ENCODE peak calls at places on chromosome 9, in ten cellular contexts. K is fibroblast of villous mesenchyme; J is HCT116; P is coronary artery; Q is thyroid gland; D is CD4-positive, alpha-beta T cell; T is chondrocyte; U is fibroblast of lung; N is transverse colon; W is mesothelial cell of epicardium. E is an unnamed sample.

GRCh38 chr9:77892171-77892570 is 139.4 kb downstream of the GNAQ start:
- DNase-seq in Q (no peak), N (no peak), D (no peak), T (no peak), W (no peak), J (no peak), K (no peak), U (no peak), P (no peak), E (peak)

GRCh38 chr9:126275386-126276001 is 51.1 kb upstream of the MVB12B start:
- DNase-seq in Q (peak), N (no peak), U (peak), P (no peak), D (no peak), J (no peak), W (no peak), K (no peak), T (no peak), E (no peak)

GRCh38 chr9:122213589-122214413 is 15.0 kb downstream of the LHX6 start:
- DNase-seq in J (peak), W (peak), P (no peak), N (peak), T (no peak), U (no peak), K (peak), Q (peak), D (peak), E (no peak)

GRCh38 chr9:108002296-108003056 is 512.9 kb upstream of the KLF4 start:
- DNase-seq in P (no peak), Q (no peak), J (peak), D (no peak), N (peak), U (no peak), T (no peak), W (no peak), K (peak), E (no peak)

GRCh38 chr9:85483214-85483613 is 258.5 kb downstream of the AGTPBP1 start:
- DNase-seq in D (no peak), K (no peak), P (no peak), J (peak), N (no peak), T (no peak), U (no peak), W (no peak), Q (no peak), E (no peak)

GRCh38 chr9:113628621-113629020 is 165.1 kb downstream of the RGS3 start:
- DNase-seq in W (no peak), N (no peak), U (no peak), D (no peak), K (no peak), T (no peak), Q (no peak), P (no peak), J (no peak), E (no peak)

GRCh38 chr9:33465596-33466564 is 7.8 kb downstream of the NOL6 start:
- DNase-seq in Q (no peak), D (no peak), J (no peak), T (peak), U (no peak), N (no peak), P (no peak), K (no peak), W (no peak), E (no peak)

GRCh38 chr9:94643176-94643575 is 3.9 kb upstream of the FBP1 start:
- DNase-seq in W (no peak), D (no peak), K (no peak), P (no peak), T (no peak), J (no peak), N (no peak), Q (no peak), U (no peak), E (no peak)

GRCh38 chr9:36964791-36965190 is 69.3 kb downstream of the PAX5 start:
- DNase-seq in K (no peak), U (no peak), N (no peak), T (no peak), P (no peak), Q (no peak), J (no peak), D (no peak), W (no peak), E (no peak)

GRCh38 chr9:129479217-129480011 is 141.5 kb downstream of the C9orf50 start:
- DNase-seq in N (no peak), T (no peak), K (no peak), Q (no peak), J (no peak), P (no peak), W (no peak), U (no peak), D (no peak), E (no peak)

GRCh38 chr9:123389698-123390097 is 33.7 kb downstream of the CRB2 start:
- DNase-seq in U (no peak), N (no peak), W (no peak), K (no peak), Q (no peak), J (no peak), D (no peak), T (no peak), P (no peak), E (no peak)

GRCh38 chr9:92647671-92648446 is 22.1 kb downstream of the IPPK start:
- DNase-seq in K (no peak), J (no peak), P (peak), D (no peak), U (no peak), T (no peak), Q (no peak), W (no peak), N (no peak), E (no peak)

GRCh38 chr9:135968083-135968476 is 6.9 kb upstream of the UBAC1 start:
- DNase-seq in N (no peak), U (no peak), Q (no peak), P (no peak), K (no peak), W (no peak), J (no peak), T (no peak), D (no peak), E (no peak)

GRCh38 chr9:97984188-97985057 is 1.3 kb downstream of the ANP32B start:
- DNase-seq in D (peak), Q (peak), U (peak), T (no peak), N (peak), P (peak), J (peak), W (peak), K (peak), E (no peak)

GRCh38 chr9:115653231-115653630 is 500.4 kb upstream of the PAPPA start:
- DNase-seq in Q (no peak), K (peak), J (no peak), U (peak), D (no peak), T (no peak), P (no peak), N (no peak), W (no peak), E (no peak)

DNA sequence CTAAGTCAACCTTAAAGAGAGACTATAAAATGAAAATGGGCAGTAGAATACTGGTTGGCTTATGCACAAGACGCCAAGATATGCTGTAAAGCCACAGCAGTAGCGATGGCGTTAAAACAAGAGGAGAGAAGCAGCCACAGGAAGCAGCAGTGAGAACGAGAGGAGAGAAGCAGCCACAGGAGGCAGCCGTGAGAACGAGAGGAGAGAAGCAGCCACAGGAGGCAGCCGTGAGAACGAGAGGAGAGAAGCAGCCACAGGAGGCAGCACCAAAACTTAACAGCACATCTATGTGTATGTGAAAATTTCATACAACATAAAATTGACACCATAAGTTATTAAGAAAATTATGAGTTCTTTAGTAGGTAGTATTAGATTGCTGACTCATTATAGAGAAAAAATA is 2318.6 kb upstream of the ACO1 start:
- DNase-seq in N (no peak), W (no peak), P (no peak), D (no peak), U (no peak), T (no peak), Q (no peak), K (no peak), J (peak), E (no peak)
- TF ChIP-seq CTCF in N (no peak), W (no peak), P (no peak), D (no peak), U (no peak), T (peak), Q (no peak), K (peak), J (peak), E (no peak)

DNA sequence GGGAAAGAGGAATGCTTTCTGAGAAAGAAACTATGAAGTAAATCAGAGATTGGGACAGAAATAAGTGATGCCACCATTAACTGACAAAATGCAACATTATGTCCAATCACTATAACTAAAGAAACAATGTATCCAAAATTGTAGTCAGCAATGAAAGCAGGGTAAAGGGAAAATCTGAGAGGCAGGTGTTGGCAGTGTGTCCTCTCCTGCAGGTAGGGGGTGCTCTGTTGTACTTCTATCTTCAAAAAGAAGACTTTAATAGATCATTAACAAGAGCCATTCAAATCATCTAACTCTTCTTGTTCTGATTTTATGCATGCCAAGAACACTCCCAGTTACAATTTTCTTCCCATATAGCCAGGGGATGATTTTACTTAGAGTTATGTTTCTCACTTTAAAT is 1275.7 kb downstream of the PTPRD start:
- DNase-seq in N (no peak), U (no peak), D (no peak), T (no peak), Q (no peak), W (no peak), P (no peak), J (no peak), K (no peak), E (no peak)
- TF ChIP-seq CTCF in N (no peak), U (no peak), D (no peak), T (peak), Q (no peak), W (no peak), P (no peak), J (no peak), K (no peak), E (no peak)

DNA sequence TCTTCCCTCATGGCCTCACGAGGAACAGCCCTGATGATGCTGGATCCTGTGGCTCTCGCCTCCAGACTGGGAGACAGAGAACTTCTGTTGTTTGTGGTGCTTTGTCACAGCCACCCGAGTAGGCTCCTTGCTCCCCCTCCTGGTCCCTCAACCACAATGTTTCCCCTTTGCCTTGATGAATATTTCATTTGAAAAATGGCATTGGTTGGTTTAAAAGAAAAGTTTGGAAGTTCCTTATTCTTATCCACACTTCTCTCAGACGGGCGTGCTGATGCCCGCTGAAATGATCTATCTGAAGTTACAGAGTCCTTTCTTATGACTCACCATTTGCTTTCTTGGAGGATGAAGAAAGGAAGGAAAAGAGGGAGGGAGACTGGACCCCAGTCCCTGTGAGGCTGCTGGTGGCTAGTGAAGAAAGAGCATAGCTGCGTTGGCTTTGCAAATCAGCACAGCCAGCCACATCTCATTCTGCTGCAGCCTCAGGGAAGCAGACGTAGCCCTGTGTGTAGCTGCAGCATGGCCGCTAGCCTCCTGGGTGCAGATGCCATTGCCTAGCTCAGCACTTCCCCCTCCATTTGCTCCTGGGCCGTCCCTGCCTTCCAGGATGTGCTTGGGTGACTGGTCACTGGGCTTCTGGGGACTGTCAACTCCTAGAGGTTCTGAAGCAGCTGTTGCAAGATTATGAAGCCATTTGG is 185.9 kb downstream of the ERCC6L2 start:
- DNase-seq in Q (peak), J (peak), P (peak), D (peak), K (peak), U (peak), T (no peak), N (no peak), W (no peak), E (no peak)
- TF ChIP-seq CTCF in Q (peak), J (peak), P (peak), D (peak), K (peak), U (peak), T (peak), N (peak), W (no peak), E (peak)

GRCh38 chr9:26946753-26947727 is at the start of gene PLAA:
- DNase-seq in U (peak), N (peak), P (peak), Q (peak), J (peak), K (peak), T (peak), W (peak), D (peak), E (peak)
- TF ChIP-seq CTCF in U (no peak), N (peak), P (no peak), Q (peak), J (no peak), K (no peak), T (no peak), W (no peak), D (no peak), E (peak)

GRCh38 chr9:74940600-74940999 is 12.1 kb downstream of the C9orf40 start:
- DNase-seq in P (no peak), D (no peak), W (no peak), Q (no peak), K (peak), T (no peak), U (no peak), J (no peak), N (peak), E (no peak)
- TF ChIP-seq CTCF in P (no peak), D (no peak), W (no peak), Q (no peak), K (peak), T (peak), U (no peak), J (no peak), N (no peak), E (no peak)

DNA sequence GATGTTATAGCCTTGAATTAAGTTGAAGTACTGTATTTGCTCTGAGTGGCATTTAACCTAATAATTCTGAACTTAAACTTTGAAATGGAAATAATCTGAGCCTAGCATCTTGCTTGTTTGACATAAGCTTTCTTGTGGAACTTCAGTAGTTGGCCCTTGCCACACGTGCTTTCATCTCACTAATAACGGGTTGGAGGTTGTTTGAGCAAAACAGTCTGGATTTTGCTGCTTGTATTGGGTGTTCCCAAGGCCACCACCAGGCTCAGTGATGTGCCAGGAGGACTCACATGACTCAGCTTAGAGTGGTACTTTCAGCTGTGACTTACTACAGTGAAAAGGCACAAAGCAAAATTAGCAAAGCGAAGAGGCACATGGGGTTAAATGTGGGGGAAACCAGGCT is 35.7 kb downstream of the SECISBP2 start:
- DNase-seq in D (no peak), Q (peak), K (no peak), T (no peak), W (no peak), U (no peak), P (peak), J (no peak), N (no peak), E (no peak)
- TF ChIP-seq CTCF in D (no peak), Q (peak), K (no peak), T (no peak), W (no peak), U (peak), P (no peak), J (no peak), N (no peak), E (no peak)

GRCh38 chr9:81826541-81826906 is 101.7 kb upstream of the SPATA31D4 start:
- DNase-seq in P (no peak), U (peak), Q (no peak), N (no peak), K (no peak), J (no peak), D (no peak), W (no peak), T (no peak), E (no peak)
- TF ChIP-seq CTCF in P (no peak), U (no peak), Q (no peak), N (no peak), K (no peak), J (no peak), D (no peak), W (no peak), T (no peak), E (no peak)

DNA sequence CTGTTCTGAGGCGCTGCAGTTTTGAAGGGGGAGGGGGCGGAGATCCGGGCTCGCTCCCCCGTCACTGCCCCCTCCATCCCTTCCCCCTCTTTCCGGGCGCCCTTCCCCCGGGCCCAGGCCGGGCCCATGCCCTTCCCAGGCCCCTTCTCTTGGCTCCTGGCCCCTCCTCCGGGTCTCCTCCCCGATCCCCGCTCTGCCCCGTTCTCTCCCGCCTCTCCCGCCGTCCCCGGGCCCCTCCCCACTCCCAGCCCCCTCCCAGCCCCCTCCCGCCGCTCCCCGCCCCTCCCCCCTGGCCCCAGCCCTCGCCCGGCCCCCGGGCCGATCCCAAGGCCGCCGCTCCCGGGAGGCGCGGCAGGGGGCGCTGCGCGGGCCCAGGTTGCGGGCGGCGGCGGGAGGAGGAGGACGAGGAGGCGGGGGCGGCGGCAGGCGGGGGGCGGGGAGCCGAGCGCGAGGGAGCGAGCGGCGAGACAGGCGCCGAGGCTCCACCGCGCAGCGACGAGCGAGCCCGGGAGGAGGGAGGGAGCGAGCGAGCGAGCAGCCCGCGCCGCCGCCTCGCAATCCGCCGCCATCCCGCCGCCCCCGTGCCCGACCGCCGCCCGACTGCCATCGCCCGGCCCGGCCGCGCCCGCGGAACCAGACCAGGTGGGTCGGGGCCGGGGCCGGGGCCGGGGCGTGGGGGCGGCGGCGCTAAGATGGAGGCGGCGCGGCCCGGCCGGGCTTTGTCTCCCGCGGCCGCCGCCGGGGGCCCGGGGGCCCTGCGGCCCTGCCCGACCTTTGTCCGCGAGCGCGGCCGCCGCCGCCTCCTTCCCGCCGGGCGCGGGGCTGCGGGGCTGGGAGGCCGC is at the start of gene PRRC2B:
- DNase-seq in K (peak), N (peak), U (peak), Q (peak), D (peak), T (no peak), P (peak), J (peak), W (peak), E (no peak)
- TF ChIP-seq CTCF in K (peak), N (peak), U (no peak), Q (peak), D (no peak), T (peak), P (peak), J (no peak), W (peak), E (peak)